ENCODE peak calls at places on chromosome 18, in nine cellular contexts. O is stimulated activated CD4-positive, alpha-beta T cell treated with anti-CD3 and anti-CD28 coated beads, TNF-alpha, amount 100 ng/mL, for 4 hours; J is NCI-H460; L is A172; V is transverse colon; X is heart right ventricle; I is cardiac septum; G is activated T-helper 1 cell treated with anti-CD3 and anti-CD28 coated beads, Interleukin-2, amount 50 U/mL, for 16 hours; W is hypothalamus. A is an unnamed sample.

GRCh38 chr18:48814490-48815181 is 136.1 kb downstream of the SMAD7 start:
- DNase-seq in V (peak), J (no peak), X (no peak), G (no peak), I (peak), L (no peak), W (no peak), O (no peak), A (no peak)

GRCh38 chr18:44691148-44691925 is 10.6 kb downstream of the SETBP1 start:
- DNase-seq in I (no peak), W (no peak), G (no peak), O (no peak), X (no peak), V (no peak), J (no peak), L (no peak), A (no peak)

GRCh38 chr18:25076980-25077780 is 274.8 kb downstream of the ZNF521 start:
- DNase-seq in O (no peak), I (no peak), J (no peak), L (no peak), W (no peak), V (no peak), X (no peak), G (no peak), A (no peak)

GRCh38 chr18:74128114-74128513 is 19.5 kb downstream of the FBXO15 start:
- DNase-seq in X (no peak), O (no peak), L (no peak), J (no peak), I (no peak), G (no peak), V (no peak), W (peak), A (no peak)

GRCh38 chr18:67875057-67875456 is 358.5 kb upstream of the DSEL start:
- DNase-seq in V (no peak), X (no peak), O (no peak), J (no peak), I (no peak), L (no peak), W (no peak), G (no peak), A (no peak)

GRCh38 chr18:12722731-12723130 is 19.9 kb downstream of the PSMG2 start:
- DNase-seq in O (no peak), V (no peak), W (no peak), L (no peak), J (no peak), X (no peak), I (no peak), G (no peak), A (no peak)

GRCh38 chr18:46335551-46336059 is 231.4 kb downstream of the HAUS1 start:
- DNase-seq in O (no peak), V (no peak), L (no peak), I (peak), X (no peak), J (no peak), G (no peak), W (no peak), A (no peak)

GRCh38 chr18:27062802-27063201 is 122.3 kb downstream of the CHST9 start:
- DNase-seq in J (no peak), I (no peak), W (no peak), X (no peak), V (no peak), L (no peak), O (no peak), G (no peak), A (no peak)

GRCh38 chr18:44943201-44943881 is 262.7 kb downstream of the SETBP1 start:
- DNase-seq in X (no peak), W (no peak), L (peak), J (no peak), I (no peak), G (no peak), V (no peak), O (no peak), A (no peak)

GRCh38 chr18:78986018-78986481 is 6.4 kb downstream of the SALL3 start:
- DNase-seq in G (no peak), O (no peak), X (no peak), I (no peak), L (no peak), V (no peak), W (peak), J (peak), A (no peak)

GRCh38 chr18:59123588-59124369 is 15.9 kb upstream of the SEC11C start:
- DNase-seq in V (no peak), X (no peak), O (no peak), J (no peak), G (no peak), W (no peak), I (no peak), L (peak), A (no peak)

GRCh38 chr18:50454379-50455005 is 79.6 kb downstream of the SKA1 start:
- DNase-seq in G (no peak), L (no peak), W (no peak), J (no peak), X (no peak), V (no peak), I (no peak), O (no peak), A (no peak)

GRCh38 chr18:63444567-63444966 is 22.3 kb upstream of the VPS4B start:
- DNase-seq in I (no peak), V (no peak), G (no peak), W (no peak), O (no peak), J (peak), X (no peak), L (peak), A (no peak)

GRCh38 chr18:65175681-65176080 is 575.1 kb upstream of the CDH7 start:
- DNase-seq in O (no peak), X (no peak), G (no peak), L (no peak), V (no peak), J (no peak), I (no peak), W (no peak), A (no peak)

GRCh38 chr18:13048061-13048605 is 57.0 kb downstream of the CEP192 start:
- DNase-seq in I (no peak), G (no peak), L (no peak), V (no peak), W (no peak), J (no peak), O (no peak), X (no peak), A (no peak)

GRCh38 chr18:3186678-3187658 is 32.8 kb downstream of the MYOM1 start:
- DNase-seq in G (no peak), V (no peak), J (peak), W (no peak), L (no peak), X (no peak), O (no peak), I (no peak), A (no peak)

GRCh38 chr18:25001803-25002202 is 350.2 kb downstream of the ZNF521 start:
- DNase-seq in O (no peak), X (no peak), J (no peak), G (no peak), V (no peak), W (no peak), I (no peak), L (no peak), A (no peak)